ENCODE peak calls at places on chromosome 18, in five cellular contexts. J is IMR-90, P is K562, K is HepG2, O is GM12878. Y is an unnamed sample.
A peak's percentile ranks its signal among the peaks of the same experiment; 100 is the strongest.

GRCh38 chr18:76380127-76380729 is 114.8 kb downstream of the ZNF516 start:
- DNase-seq in J (no peak), P (no peak), K (no peak), O (no peak), Y (no peak)

GRCh38 chr18:75247601-75248421 is 37.2 kb downstream of the TSHZ1 start:
- DNase-seq in J (peak; percentile 65), P (no peak), K (peak; percentile 6), O (no peak), Y (no peak)

GRCh38 chr18:3603460-3604259 is 153.7 kb downstream of the TGIF1 start:
- DNase-seq in J (peak; percentile 99), P (peak; percentile 41), K (peak; percentile 69), O (no peak), Y (no peak)

GRCh38 chr18:10216809-10217208 is 237.6 kb upstream of the APCDD1 start:
- DNase-seq in J (no peak), P (no peak), K (no peak), O (no peak), Y (no peak)

GRCh38 chr18:6747646-6748045 is 18.1 kb downstream of the ARHGAP28 start:
- DNase-seq in J (peak; percentile 97), P (no peak), K (no peak), O (no peak), Y (no peak)

GRCh38 chr18:79374408-79375171 is 21.1 kb upstream of the NFATC1 start:
- DNase-seq in J (no peak), P (no peak), K (no peak), O (peak; percentile 44), Y (no peak)

GRCh38 chr18:10401930-10402329 is 52.5 kb upstream of the APCDD1 start:
- DNase-seq in J (no peak), P (no peak), K (no peak), O (no peak), Y (no peak)

GRCh38 chr18:10416020-10416419 is 38.4 kb upstream of the APCDD1 start:
- DNase-seq in J (no peak), P (no peak), K (no peak), O (no peak), Y (no peak)

GRCh38 chr18:70322928-70323327 is 34.1 kb downstream of the SOCS6 start:
- DNase-seq in J (peak; percentile 65), P (no peak), K (peak; percentile 54), O (no peak), Y (no peak)

DNA sequence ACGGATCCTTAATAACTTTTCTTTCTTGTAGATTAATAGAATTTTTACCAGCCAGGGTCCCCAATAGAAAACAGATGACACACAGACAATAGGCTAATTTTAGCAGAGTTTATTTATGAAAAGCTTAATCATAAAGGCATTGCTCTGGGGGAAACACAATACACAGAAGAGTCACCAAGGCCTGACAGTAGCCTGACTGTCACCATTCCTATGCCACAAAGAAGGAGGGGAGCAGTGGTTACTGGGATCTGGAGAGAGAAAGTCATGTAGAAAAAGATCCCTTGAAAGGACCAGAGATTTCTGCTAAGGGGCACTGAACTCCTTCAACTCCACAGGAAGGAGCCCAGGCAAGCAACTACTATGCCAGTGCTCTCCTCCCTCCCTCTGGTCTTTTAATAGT is 139.5 kb downstream of the METTL4 start:
- DNase-seq in J (no peak), P (no peak), K (no peak), O (no peak), Y (no peak)
- H3K4me2 ChIP-seq in J (no peak overlapping the region), P (no peak overlapping the region), K (no peak overlapping the region), O (no peak overlapping the region), Y (no peak overlapping the region)

GRCh38 chr18:5049124-5049523 is 147.9 kb downstream of the AKAIN1 start:
- DNase-seq in J (no peak), P (no peak), K (no peak), O (no peak), Y (no peak)
- TF ChIP-seq MXI1 in J (no peak), P (no peak), K (no peak), O (no peak), Y (no peak)

GRCh38 chr18:26181343-26181826 is 44.9 kb upstream of the TAF4B start:
- DNase-seq in J (no peak), P (no peak), K (no peak), O (peak; percentile 51), Y (no peak)

GRCh38 chr18:26190506-26190905 is 35.7 kb upstream of the TAF4B start:
- DNase-seq in J (no peak), P (no peak), K (no peak), O (peak; percentile 74), Y (no peak)

GRCh38 chr18:26185267-26185666 is 41.0 kb upstream of the TAF4B start:
- DNase-seq in J (no peak), P (no peak), K (peak; percentile 5), O (no peak), Y (no peak)
- H3K4me2 ChIP-seq in J (no peak overlapping the region), P (no peak overlapping the region), K (no peak overlapping the region), O (no peak overlapping the region), Y (no peak overlapping the region)

DNA sequence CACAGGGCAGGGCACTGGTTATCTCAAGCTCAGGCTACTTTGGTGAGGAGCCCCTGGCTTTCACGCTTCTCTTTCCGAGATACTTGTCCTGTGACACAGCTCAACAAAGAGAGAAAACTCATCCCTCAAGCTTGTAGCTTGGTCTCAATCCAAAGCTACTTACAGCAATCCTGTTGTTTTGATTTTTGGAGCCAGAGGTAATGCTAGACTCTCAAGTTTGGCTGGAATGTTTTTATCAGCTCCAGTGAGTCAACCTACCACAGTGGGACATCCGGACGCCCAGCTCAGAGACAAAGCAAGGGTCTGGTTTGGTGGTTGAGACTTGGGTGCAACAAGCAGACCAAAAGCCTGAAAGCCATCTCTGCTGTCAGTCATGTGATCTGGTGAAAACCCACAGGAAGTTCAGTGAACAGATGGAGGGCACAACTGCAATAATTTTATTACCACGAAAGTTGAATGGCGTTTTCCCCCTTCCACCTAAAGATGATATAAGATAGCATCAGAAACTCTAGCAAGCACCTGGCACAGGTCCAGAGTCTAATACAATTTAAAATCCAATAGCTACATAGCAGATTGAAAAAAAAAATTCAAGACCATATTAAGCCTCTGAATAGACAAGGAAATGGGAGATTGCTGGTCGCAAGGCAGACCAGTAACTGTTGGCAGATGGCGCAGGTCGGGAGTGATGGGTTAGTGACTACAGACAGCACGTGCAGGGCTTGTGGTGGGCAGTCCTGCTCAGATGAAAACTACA is 102.3 kb upstream of the SMAD7 start:
- DNase-seq in J (peak; percentile 97), P (no peak), K (no peak), O (no peak), Y (peak; percentile 75)
- TF ChIP-seq MXI1 in J (no peak), P (no peak), K (no peak), O (no peak), Y (peak; percentile 90)

GRCh38 chr18:59141294-59142068 is 1.8 kb downstream of the SEC11C start:
- DNase-seq in J (no peak), P (no peak), K (peak; percentile 97), O (no peak), Y (no peak)

GRCh38 chr18:59143441-59143840 is 3.8 kb downstream of the SEC11C start:
- DNase-seq in J (peak; percentile 41), P (no peak), K (no peak), O (no peak), Y (no peak)

GRCh38 chr18:59144483-59144882 is 4.8 kb downstream of the SEC11C start:
- DNase-seq in J (no peak), P (no peak), K (no peak), O (no peak), Y (no peak)

GRCh38 chr18:59140287-59140885 is 702 bp downstream of the SEC11C start:
- DNase-seq in J (peak; percentile 51), P (peak; percentile 26), K (peak; percentile 32), O (no peak), Y (no peak)

GRCh38 chr18:59142274-59142673 is 2.6 kb downstream of the SEC11C start:
- DNase-seq in J (no peak), P (no peak), K (no peak), O (peak; percentile 44), Y (no peak)
- H3K4me2 ChIP-seq in J (no peak overlapping the region), P (no peak overlapping the region), K (peak overlapping the region; percentile 94), O (peak overlapping the region; percentile 81), Y (no peak overlapping the region)

GRCh38 chr18:51446571-51447210 is 249.2 kb upstream of the MEX3C start:
- DNase-seq in J (no peak), P (no peak), K (no peak), O (no peak), Y (no peak)

GRCh38 chr18:51447943-51448342 is 250.5 kb upstream of the MEX3C start:
- DNase-seq in J (no peak), P (no peak), K (no peak), O (no peak), Y (no peak)

GRCh38 chr18:51448949-51449348 is 251.5 kb upstream of the MEX3C start:
- DNase-seq in J (no peak), P (no peak), K (no peak), O (no peak), Y (no peak)

GRCh38 chr18:51447351-51447896 is 249.9 kb upstream of the MEX3C start:
- DNase-seq in J (no peak), P (no peak), K (no peak), O (no peak), Y (no peak)
- TF ChIP-seq MXI1 in J (no peak), P (no peak), K (no peak), O (no peak), Y (no peak)

GRCh38 chr18:55513199-55513598 is 74.8 kb downstream of the TCF4 start:
- DNase-seq in J (no peak), P (no peak), K (no peak), O (no peak), Y (no peak)
- H3K4me2 ChIP-seq in J (no peak overlapping the region), P (no peak overlapping the region), K (no peak overlapping the region), O (no peak overlapping the region), Y (no peak overlapping the region)

GRCh38 chr18:50947899-50948298 is 19.9 kb upstream of the ELAC1 start:
- DNase-seq in J (peak; percentile 53), P (no peak), K (no peak), O (no peak), Y (no peak)
- TF ChIP-seq MXI1 in J (no peak), P (no peak), K (no peak), O (no peak), Y (no peak)